ENCODE peak calls at places on chromosomes 6 and 20, in four cellular contexts. One of them, this sample, is unnamed.
A peak's percentile ranks its signal among the peaks of the same experiment; 100 is the strongest.

GRCh38 chr6:7261030-7261841 is 51.8 kb downstream of the SSR1 start:
- DNase-seq in foreskin fibroblast: peak; percentile 95
- DNase-seq in ascending aorta: peak; percentile 89
- DNase-seq in astrocyte of the spinal cord: peak; percentile 86
- DNase-seq in this sample: peak; percentile 62

GRCh38 chr6:133802861-133803260 is 86.1 kb upstream of the TCF21 start:
- DNase-seq in foreskin fibroblast: peak; percentile 35
- DNase-seq in ascending aorta: no peak
- DNase-seq in astrocyte of the spinal cord: no peak
- DNase-seq in this sample: no peak

GRCh38 chr6:159415540-159415939 is 246.3 kb downstream of the FNDC1 start:
- DNase-seq in foreskin fibroblast: no peak
- DNase-seq in ascending aorta: no peak
- DNase-seq in astrocyte of the spinal cord: no peak
- DNase-seq in this sample: no peak

GRCh38 chr6:108896111-108896661 is 48.0 kb downstream of the ARMC2 start:
- DNase-seq in foreskin fibroblast: peak; percentile 81
- DNase-seq in ascending aorta: no peak
- DNase-seq in astrocyte of the spinal cord: peak; percentile 95
- DNase-seq in this sample: peak; percentile 55

GRCh38 chr6:83827050-83827449 is 26.1 kb upstream of the RIPPLY2 start:
- DNase-seq in foreskin fibroblast: peak; percentile 4
- DNase-seq in ascending aorta: no peak
- DNase-seq in astrocyte of the spinal cord: no peak
- DNase-seq in this sample: no peak

GRCh38 chr6:89145962-89146747 is at the start of gene PM20D2:
- DNase-seq in foreskin fibroblast: peak; percentile 71
- DNase-seq in ascending aorta: peak; percentile 82
- DNase-seq in astrocyte of the spinal cord: peak; percentile 41
- DNase-seq in this sample: no peak

GRCh38 chr20:25738198-25738597 is 41.5 kb upstream of the ZNF337 start:
- DNase-seq in foreskin fibroblast: peak; percentile 76
- DNase-seq in ascending aorta: no peak
- DNase-seq in astrocyte of the spinal cord: peak; percentile 43
- DNase-seq in this sample: no peak

GRCh38 chr6:72620866-72621242 is 1.0 kb upstream of the KCNQ5 start:
- DNase-seq in foreskin fibroblast: no peak
- DNase-seq in ascending aorta: no peak
- DNase-seq in astrocyte of the spinal cord: peak; percentile 25
- DNase-seq in this sample: no peak

GRCh38 chr6:139676718-139677117 is 302.3 kb upstream of the CITED2 start:
- DNase-seq in foreskin fibroblast: no peak
- DNase-seq in ascending aorta: no peak
- DNase-seq in astrocyte of the spinal cord: no peak
- DNase-seq in this sample: no peak

GRCh38 chr20:62953839-62954703 is 1.6 kb downstream of the SLC17A9 start:
- DNase-seq in foreskin fibroblast: peak; percentile 88
- DNase-seq in ascending aorta: peak; percentile 88
- DNase-seq in astrocyte of the spinal cord: peak; percentile 54
- DNase-seq in this sample: peak; percentile 18

GRCh38 chr20:1528811-1529210 is 28.7 kb downstream of the SIRPD start:
- DNase-seq in foreskin fibroblast: peak; percentile 46
- DNase-seq in ascending aorta: no peak
- DNase-seq in astrocyte of the spinal cord: no peak
- DNase-seq in this sample: no peak

GRCh38 chr6:54655162-54655561 is 191.4 kb upstream of the FAM83B start:
- DNase-seq in foreskin fibroblast: no peak
- DNase-seq in ascending aorta: no peak
- DNase-seq in astrocyte of the spinal cord: no peak
- DNase-seq in this sample: no peak

GRCh38 chr6:26122005-26122388 is 34.8 kb downstream of the HFE start:
- DNase-seq in foreskin fibroblast: no peak
- DNase-seq in ascending aorta: no peak
- DNase-seq in astrocyte of the spinal cord: no peak
- DNase-seq in this sample: no peak

GRCh38 chr6:113994934-113995342 is 24.0 kb upstream of the HDAC2 start:
- DNase-seq in foreskin fibroblast: peak; percentile 94
- DNase-seq in ascending aorta: no peak
- DNase-seq in astrocyte of the spinal cord: peak; percentile 92
- DNase-seq in this sample: peak; percentile 80

GRCh38 chr6:151352410-151353399 is 38.7 kb downstream of the ZBTB2 start:
- DNase-seq in foreskin fibroblast: no peak
- DNase-seq in ascending aorta: no peak
- DNase-seq in astrocyte of the spinal cord: no peak
- DNase-seq in this sample: no peak

GRCh38 chr6:34484899-34485298 is 19.0 kb downstream of the PACSIN1 start:
- DNase-seq in foreskin fibroblast: no peak
- DNase-seq in ascending aorta: no peak
- DNase-seq in astrocyte of the spinal cord: no peak
- DNase-seq in this sample: no peak

GRCh38 chr20:9590189-9590588 is 75.8 kb downstream of the LAMP5 start:
- DNase-seq in foreskin fibroblast: peak; percentile 87
- DNase-seq in ascending aorta: no peak
- DNase-seq in astrocyte of the spinal cord: peak; percentile 50
- DNase-seq in this sample: peak; percentile 55

GRCh38 chr6:98834060-98835031 is at the start of gene POU3F2:
- DNase-seq in foreskin fibroblast: peak; percentile 79
- DNase-seq in ascending aorta: peak; percentile 87
- DNase-seq in astrocyte of the spinal cord: peak; percentile 96
- DNase-seq in this sample: peak; percentile 34

GRCh38 chr6:20846602-20847028 is 312.4 kb downstream of the CDKAL1 start:
- DNase-seq in foreskin fibroblast: peak; percentile 38
- DNase-seq in ascending aorta: no peak
- DNase-seq in astrocyte of the spinal cord: peak; percentile 26
- DNase-seq in this sample: no peak

GRCh38 chr6:41374618-41375590 is 39.5 kb downstream of the NCR2 start:
- DNase-seq in foreskin fibroblast: no peak
- DNase-seq in ascending aorta: no peak
- DNase-seq in astrocyte of the spinal cord: no peak
- DNase-seq in this sample: no peak

GRCh38 chr6:43610431-43610830 is 18.6 kb downstream of the GTPBP2 start:
- DNase-seq in foreskin fibroblast: no peak
- DNase-seq in ascending aorta: no peak
- DNase-seq in astrocyte of the spinal cord: no peak
- DNase-seq in this sample: no peak
- TF ChIP-seq CTCF in foreskin fibroblast: no peak
- TF ChIP-seq CTCF in ascending aorta: no peak
- TF ChIP-seq CTCF in astrocyte of the spinal cord: no peak
- TF ChIP-seq CTCF in this sample: no peak

DNA sequence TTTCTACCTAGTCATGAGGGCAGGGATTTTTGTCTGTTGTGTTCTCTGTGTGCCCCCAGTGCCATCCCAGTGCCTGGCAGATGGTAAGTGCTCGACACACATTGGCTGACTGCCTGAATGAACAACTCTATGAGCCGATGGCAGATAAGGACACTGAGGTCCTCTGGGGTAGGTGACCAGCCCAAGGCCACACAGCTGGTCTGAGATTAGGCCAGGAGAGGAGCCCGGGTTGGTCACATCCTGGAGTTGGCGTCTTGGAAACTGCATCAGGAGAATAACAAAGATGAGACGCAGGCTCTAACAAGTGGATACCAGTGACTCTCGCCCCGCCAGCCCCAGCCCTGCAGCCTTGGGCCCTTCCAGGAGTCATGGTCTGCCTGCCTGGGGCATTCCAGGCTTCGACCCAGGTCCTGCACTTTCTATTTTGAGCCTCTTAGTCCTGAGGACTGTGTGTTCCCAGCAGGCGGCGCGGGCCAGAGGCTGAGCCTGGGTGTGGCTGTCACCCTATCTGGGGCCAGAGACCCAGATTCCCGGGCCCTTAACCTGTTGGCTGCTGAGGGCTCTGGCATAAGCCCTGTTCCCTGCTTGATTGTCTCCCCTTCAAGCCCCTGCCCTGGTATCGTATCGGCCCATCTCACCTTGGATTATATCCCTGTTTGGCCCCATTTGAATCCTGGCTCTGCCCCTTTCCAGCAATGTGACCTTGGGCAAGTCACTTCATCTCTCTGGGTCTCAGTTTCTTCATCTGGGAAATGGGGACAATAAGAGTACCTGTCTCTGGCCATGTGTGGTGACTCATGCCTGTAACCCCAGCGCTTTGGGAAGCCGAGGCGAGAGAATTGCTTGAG is 88.3 kb downstream of the CEBPB start:
- DNase-seq in foreskin fibroblast: peak; percentile 79
- DNase-seq in ascending aorta: peak; percentile 90
- DNase-seq in astrocyte of the spinal cord: no peak
- DNase-seq in this sample: no peak
- TF ChIP-seq CTCF in foreskin fibroblast: peak; percentile 16
- TF ChIP-seq CTCF in ascending aorta: peak; percentile 48
- TF ChIP-seq CTCF in astrocyte of the spinal cord: no peak
- TF ChIP-seq CTCF in this sample: no peak

DNA sequence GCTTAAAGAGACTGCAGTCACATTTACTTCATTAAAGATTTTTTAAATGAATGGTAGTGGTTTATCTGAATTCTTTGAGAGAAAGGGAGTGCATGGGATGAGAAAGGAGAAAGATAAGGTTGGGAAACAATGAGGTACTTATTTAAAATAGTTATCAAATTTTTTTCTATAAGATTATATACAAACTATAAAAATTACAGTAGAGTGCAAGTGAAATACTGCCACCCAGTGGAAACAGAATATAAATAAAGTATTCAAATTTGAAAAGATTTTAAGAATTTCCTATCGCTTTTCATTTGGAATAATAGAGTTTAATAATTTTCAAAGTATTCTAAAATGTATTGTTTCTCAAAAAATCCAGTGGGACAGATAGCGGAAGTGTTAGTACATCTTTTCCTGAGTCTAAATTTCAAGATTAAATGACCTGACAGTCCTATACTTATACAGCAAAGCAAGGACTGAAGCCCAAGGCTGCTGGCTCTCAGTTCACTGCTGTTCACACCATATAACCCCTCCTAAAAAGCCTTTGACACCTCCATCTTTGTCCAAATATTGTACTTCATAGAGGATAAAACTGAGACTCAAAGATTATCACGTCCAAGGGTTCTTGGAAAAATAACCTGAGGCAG is 31.1 kb downstream of the EPM2A start:
- DNase-seq in foreskin fibroblast: peak; percentile 47
- DNase-seq in ascending aorta: no peak
- DNase-seq in astrocyte of the spinal cord: peak; percentile 53
- DNase-seq in this sample: no peak
- TF ChIP-seq CTCF in foreskin fibroblast: peak; percentile 32
- TF ChIP-seq CTCF in ascending aorta: peak; percentile 59
- TF ChIP-seq CTCF in astrocyte of the spinal cord: peak; percentile 36
- TF ChIP-seq CTCF in this sample: peak; percentile 55

DNA sequence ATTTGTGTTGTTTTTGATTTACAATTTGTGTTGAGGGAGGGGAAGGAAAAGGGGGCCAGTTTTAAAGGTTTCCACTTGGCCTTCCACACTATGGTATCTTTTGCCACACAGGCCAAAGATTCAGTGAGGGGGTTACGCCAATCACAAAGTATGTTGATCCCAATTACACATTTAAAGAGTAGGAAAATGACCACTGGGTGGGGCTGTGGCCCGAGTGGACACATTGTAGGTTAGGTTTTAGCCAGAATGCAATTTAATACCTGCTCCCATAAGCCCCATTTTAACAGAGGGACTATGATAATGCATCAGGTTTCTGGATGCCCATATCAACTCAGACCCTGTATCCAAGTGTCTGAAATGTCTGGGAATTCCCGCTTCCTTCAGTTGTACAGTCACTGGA is 15.6 kb downstream of the VGLL2 start:
- DNase-seq in foreskin fibroblast: no peak
- DNase-seq in ascending aorta: no peak
- DNase-seq in astrocyte of the spinal cord: no peak
- DNase-seq in this sample: no peak
- TF ChIP-seq CTCF in foreskin fibroblast: no peak
- TF ChIP-seq CTCF in ascending aorta: no peak
- TF ChIP-seq CTCF in astrocyte of the spinal cord: peak; percentile 30
- TF ChIP-seq CTCF in this sample: peak; percentile 12

GRCh38 chr6:120352491-120352890 is 981.8 kb downstream of the TBC1D32 start:
- DNase-seq in foreskin fibroblast: no peak
- DNase-seq in ascending aorta: no peak
- DNase-seq in astrocyte of the spinal cord: no peak
- DNase-seq in this sample: no peak
- TF ChIP-seq CTCF in foreskin fibroblast: no peak
- TF ChIP-seq CTCF in ascending aorta: no peak
- TF ChIP-seq CTCF in astrocyte of the spinal cord: no peak
- TF ChIP-seq CTCF in this sample: no peak